ENCODE peak calls at places on chromosomes 11 and 22, in eight cellular contexts. L is uterus, X is breast epithelium, Y is body of pancreas, D is esophagus squamous epithelium, S is HCT116, G is H54, Q is stomach. M is an unnamed sample.

GRCh38 chr11:65112551-65113360 is 1.1 kb downstream of the TM7SF2 start:
- DNase-seq in L (peak), X (no peak), Y (peak), D (no peak), S (no peak), G (no peak), Q (peak), M (peak)

GRCh38 chr22:27192135-27192900 is 534.9 kb downstream of the MIAT start:
- DNase-seq in L (no peak), X (no peak), Y (no peak), D (no peak), S (no peak), G (no peak), Q (no peak), M (no peak)

GRCh38 chr22:41833369-41834004 is 582 bp downstream of the SREBF2 start:
- DNase-seq in L (peak), X (peak), Y (peak), D (no peak), S (no peak), G (no peak), Q (peak), M (peak)

GRCh38 chr11:94895451-94895850 is 77.9 kb downstream of the CWC15 start:
- DNase-seq in L (no peak), X (no peak), Y (no peak), D (no peak), S (no peak), G (no peak), Q (no peak), M (no peak)

GRCh38 chr11:44760917-44761545 is 34.3 kb downstream of the TSPAN18 start:
- DNase-seq in L (peak), X (no peak), Y (no peak), D (no peak), S (peak), G (peak), Q (peak), M (no peak)

GRCh38 chr11:11463397-11463796 is 110.3 kb upstream of the CSNK2A3 start:
- DNase-seq in L (no peak), X (no peak), Y (no peak), D (no peak), S (no peak), G (no peak), Q (no peak), M (no peak)

GRCh38 chr22:47048123-47049077 is 285.9 kb downstream of the TBC1D22A start:
- DNase-seq in L (no peak), X (no peak), Y (no peak), D (no peak), S (no peak), G (no peak), Q (no peak), M (no peak)

GRCh38 chr11:123509737-123510578 is 79.9 kb downstream of the GRAMD1B start:
- DNase-seq in L (no peak), X (no peak), Y (peak), D (no peak), S (no peak), G (peak), Q (no peak), M (no peak)

GRCh38 chr22:27349456-27349855 is 452.1 kb downstream of the MN1 start:
- DNase-seq in L (no peak), X (no peak), Y (no peak), D (no peak), S (no peak), G (no peak), Q (no peak), M (no peak)

GRCh38 chr11:134242376-134242775 is 10.8 kb downstream of the THYN1 start:
- DNase-seq in L (no peak), X (no peak), Y (no peak), D (no peak), S (no peak), G (no peak), Q (no peak), M (no peak)

GRCh38 chr11:128519353-128519752 is 68.0 kb downstream of the ETS1 start:
- DNase-seq in L (no peak), X (no peak), Y (no peak), D (no peak), S (no peak), G (no peak), Q (no peak), M (no peak)

GRCh38 chr22:49827307-49827852 is 293 bp downstream of the BRD1 start:
- DNase-seq in L (no peak), X (no peak), Y (no peak), D (no peak), S (no peak), G (no peak), Q (no peak), M (no peak)

GRCh38 chr11:74371269-74372039 is 26.8 kb downstream of the PGM2L1 start:
- DNase-seq in L (no peak), X (no peak), Y (no peak), D (no peak), S (no peak), G (peak), Q (no peak), M (no peak)

GRCh38 chr11:78313898-78314297 is 103.7 kb downstream of the GAB2 start:
- DNase-seq in L (no peak), X (no peak), Y (no peak), D (no peak), S (no peak), G (no peak), Q (no peak), M (peak)

GRCh38 chr11:33946930-33947329 is 55.1 kb upstream of the LMO2 start:
- DNase-seq in L (no peak), X (no peak), Y (no peak), D (no peak), S (no peak), G (no peak), Q (no peak), M (no peak)

GRCh38 chr11:63614136-63614664 is at the start of gene PLAAT3:
- DNase-seq in L (peak), X (peak), Y (peak), D (no peak), S (peak), G (peak), Q (peak), M (peak)

GRCh38 chr11:77029829-77030228 is 4.4 kb upstream of the B3GNT6 start:
- DNase-seq in L (no peak), X (no peak), Y (no peak), D (no peak), S (no peak), G (no peak), Q (peak), M (peak)

GRCh38 chr11:12042215-12042676 is 33.8 kb upstream of the DKK3 start:
- DNase-seq in L (no peak), X (no peak), Y (no peak), D (no peak), S (peak), G (peak), Q (no peak), M (no peak)

GRCh38 chr22:19396934-19397728 is 34.4 kb downstream of the HIRA start:
- DNase-seq in L (no peak), X (no peak), Y (no peak), D (no peak), S (no peak), G (no peak), Q (no peak), M (no peak)

GRCh38 chr22:19397729-19398094 is 33.8 kb downstream of the HIRA start:
- DNase-seq in L (no peak), X (no peak), Y (no peak), D (no peak), S (no peak), G (no peak), Q (no peak), M (no peak)

GRCh38 chr22:19396561-19396933 is 35.0 kb downstream of the HIRA start:
- DNase-seq in L (no peak), X (no peak), Y (no peak), D (no peak), S (no peak), G (no peak), Q (no peak), M (no peak)

GRCh38 chr22:19398680-19399079 is 32.9 kb downstream of the HIRA start:
- DNase-seq in L (no peak), X (no peak), Y (no peak), D (no peak), S (no peak), G (no peak), Q (no peak), M (no peak)

DNA sequence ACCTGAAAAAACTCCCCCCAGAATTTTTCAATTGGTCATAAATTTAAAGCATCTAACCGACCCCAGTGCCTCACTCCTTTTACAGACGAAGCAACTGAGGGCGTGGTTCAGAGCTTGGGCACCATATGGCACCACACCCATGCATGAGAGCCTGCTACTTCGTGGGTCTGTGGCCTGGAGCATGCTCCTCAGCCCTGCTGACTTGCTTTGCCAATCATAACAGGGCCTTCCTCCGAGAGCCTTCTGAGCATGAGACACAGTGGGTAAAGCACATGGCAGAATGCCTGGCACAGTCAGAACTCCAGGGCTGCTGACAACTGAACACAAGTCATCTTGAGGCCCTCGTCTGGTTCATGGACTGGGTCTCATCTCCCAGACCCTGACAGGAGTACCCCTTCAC is 33.3 kb downstream of the HIRA start:
- DNase-seq in L (no peak), X (no peak), Y (no peak), D (no peak), S (no peak), G (no peak), Q (no peak), M (no peak)
- TF ChIP-seq POLR2A in L (no peak), X (no peak), Y (no peak), D (no peak), S (no peak), G (no peak), Q (no peak), M (no peak)

DNA sequence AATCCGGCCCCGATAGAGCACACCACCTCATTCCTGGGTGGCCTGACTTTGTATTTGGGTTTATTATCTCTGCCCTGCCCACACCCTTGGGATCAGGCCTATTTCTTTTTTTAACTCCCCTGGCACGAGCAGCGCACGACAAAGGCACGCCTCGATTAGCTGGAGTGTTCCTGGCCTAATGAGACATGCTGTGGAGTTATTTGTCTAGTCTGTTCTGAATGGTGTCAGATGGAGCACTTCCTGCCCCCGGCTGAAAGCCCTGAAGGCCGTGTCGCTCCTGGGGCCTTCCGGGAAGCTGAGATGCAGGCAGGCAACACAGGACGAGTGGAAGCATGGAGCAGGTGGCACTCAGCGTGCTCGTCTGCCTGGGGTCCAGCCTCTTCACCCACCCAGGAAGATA is 47.1 kb downstream of the LARGE1 start:
- DNase-seq in L (peak), X (no peak), Y (no peak), D (no peak), S (no peak), G (no peak), Q (peak), M (no peak)
- TF ChIP-seq POLR2A in L (no peak), X (no peak), Y (no peak), D (no peak), S (no peak), G (no peak), Q (no peak), M (no peak)

DNA sequence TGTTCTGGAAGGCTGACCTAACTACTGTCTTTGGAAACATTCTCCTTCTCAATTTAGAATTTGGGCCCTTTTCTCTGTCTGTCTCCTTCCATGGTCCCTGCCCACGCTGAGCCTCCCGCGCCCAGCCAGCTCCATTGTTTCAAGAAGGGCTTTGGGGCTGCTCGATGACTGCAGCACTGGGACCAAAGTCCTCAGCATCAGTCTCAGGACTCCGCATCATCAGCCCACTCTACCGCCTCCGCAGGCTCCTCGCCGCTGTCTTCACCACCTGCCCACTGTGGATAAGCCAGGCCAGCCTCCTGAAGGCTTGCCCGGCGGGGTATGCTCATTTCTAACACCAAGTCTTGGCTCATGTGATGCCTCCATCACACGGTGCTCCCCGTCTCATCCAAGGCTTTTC is 81.3 kb downstream of the ZBTB16 start:
- DNase-seq in L (no peak), X (no peak), Y (no peak), D (no peak), S (no peak), G (no peak), Q (no peak), M (no peak)
- TF ChIP-seq POLR2A in L (no peak), X (no peak), Y (no peak), D (no peak), S (no peak), G (no peak), Q (no peak), M (no peak)

GRCh38 chr11:72824811-72825505 is 10.7 kb downstream of the ATG16L2 start:
- DNase-seq in L (no peak), X (no peak), Y (no peak), D (no peak), S (no peak), G (no peak), Q (no peak), M (no peak)

GRCh38 chr11:72826191-72826941 is 12.2 kb downstream of the ATG16L2 start:
- DNase-seq in L (no peak), X (no peak), Y (no peak), D (no peak), S (no peak), G (no peak), Q (no peak), M (no peak)

GRCh38 chr11:72824020-72824419 is 9.8 kb downstream of the ATG16L2 start:
- DNase-seq in L (no peak), X (no peak), Y (no peak), D (no peak), S (no peak), G (no peak), Q (no peak), M (no peak)

GRCh38 chr11:72826942-72827480 is 12.8 kb downstream of the ATG16L2 start:
- DNase-seq in L (no peak), X (no peak), Y (no peak), D (no peak), S (no peak), G (no peak), Q (no peak), M (no peak)

DNA sequence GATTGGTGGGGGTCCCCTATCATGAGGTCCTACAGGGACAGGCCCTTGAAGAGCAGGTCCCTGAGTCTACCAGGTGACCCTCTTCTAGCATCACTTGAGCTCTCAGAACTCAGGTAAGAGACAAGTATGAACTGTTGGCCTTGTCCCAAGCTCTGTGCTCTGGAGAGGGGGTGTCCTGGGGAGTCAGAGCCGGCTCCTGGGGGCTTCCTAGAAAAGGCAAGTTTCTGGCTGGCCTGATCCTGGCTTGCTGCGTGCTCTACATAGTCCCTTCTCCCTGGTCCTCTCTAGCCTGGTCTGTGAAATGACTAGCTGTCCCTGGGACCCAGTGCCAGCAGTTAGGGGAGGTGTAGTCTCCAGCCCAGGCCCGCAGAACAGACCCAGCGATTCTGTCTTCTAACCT is 11.4 kb downstream of the ATG16L2 start:
- DNase-seq in L (no peak), X (no peak), Y (no peak), D (no peak), S (no peak), G (no peak), Q (no peak), M (no peak)
- TF ChIP-seq POLR2A in L (no peak), X (no peak), Y (no peak), D (no peak), S (no peak), G (no peak), Q (no peak), M (no peak)

GRCh38 chr11:84963240-84963639 is 663.9 kb downstream of the DLG2 start:
- DNase-seq in L (no peak), X (no peak), Y (no peak), D (no peak), S (no peak), G (no peak), Q (no peak), M (no peak)

GRCh38 chr11:84965484-84965883 is 661.7 kb downstream of the DLG2 start:
- DNase-seq in L (no peak), X (no peak), Y (no peak), D (no peak), S (no peak), G (no peak), Q (no peak), M (no peak)

GRCh38 chr11:84969103-84969502 is 658.0 kb downstream of the DLG2 start:
- DNase-seq in L (no peak), X (no peak), Y (no peak), D (no peak), S (no peak), G (no peak), Q (no peak), M (no peak)
- TF ChIP-seq POLR2A in L (no peak), X (no peak), Y (no peak), D (no peak), S (no peak), G (no peak), Q (no peak), M (no peak)

GRCh38 chr22:45291931-45292290 is 7.2 kb downstream of the UPK3A start:
- DNase-seq in L (no peak), X (no peak), Y (no peak), D (no peak), S (no peak), G (no peak), Q (no peak), M (no peak)

GRCh38 chr22:45292675-45293402 is 8.1 kb downstream of the UPK3A start:
- DNase-seq in L (no peak), X (no peak), Y (no peak), D (no peak), S (no peak), G (no peak), Q (no peak), M (no peak)

GRCh38 chr22:45286854-45287551 is 2.3 kb downstream of the UPK3A start:
- DNase-seq in L (no peak), X (no peak), Y (no peak), D (no peak), S (no peak), G (no peak), Q (no peak), M (no peak)

GRCh38 chr22:45291061-45291930 is 6.5 kb downstream of the UPK3A start:
- DNase-seq in L (no peak), X (no peak), Y (no peak), D (no peak), S (no peak), G (no peak), Q (no peak), M (no peak)

GRCh38 chr22:45290410-45290936 is 5.7 kb downstream of the UPK3A start:
- DNase-seq in L (no peak), X (no peak), Y (peak), D (no peak), S (peak), G (no peak), Q (peak), M (peak)
- TF ChIP-seq POLR2A in L (no peak), X (no peak), Y (no peak), D (no peak), S (no peak), G (no peak), Q (no peak), M (no peak)

DNA sequence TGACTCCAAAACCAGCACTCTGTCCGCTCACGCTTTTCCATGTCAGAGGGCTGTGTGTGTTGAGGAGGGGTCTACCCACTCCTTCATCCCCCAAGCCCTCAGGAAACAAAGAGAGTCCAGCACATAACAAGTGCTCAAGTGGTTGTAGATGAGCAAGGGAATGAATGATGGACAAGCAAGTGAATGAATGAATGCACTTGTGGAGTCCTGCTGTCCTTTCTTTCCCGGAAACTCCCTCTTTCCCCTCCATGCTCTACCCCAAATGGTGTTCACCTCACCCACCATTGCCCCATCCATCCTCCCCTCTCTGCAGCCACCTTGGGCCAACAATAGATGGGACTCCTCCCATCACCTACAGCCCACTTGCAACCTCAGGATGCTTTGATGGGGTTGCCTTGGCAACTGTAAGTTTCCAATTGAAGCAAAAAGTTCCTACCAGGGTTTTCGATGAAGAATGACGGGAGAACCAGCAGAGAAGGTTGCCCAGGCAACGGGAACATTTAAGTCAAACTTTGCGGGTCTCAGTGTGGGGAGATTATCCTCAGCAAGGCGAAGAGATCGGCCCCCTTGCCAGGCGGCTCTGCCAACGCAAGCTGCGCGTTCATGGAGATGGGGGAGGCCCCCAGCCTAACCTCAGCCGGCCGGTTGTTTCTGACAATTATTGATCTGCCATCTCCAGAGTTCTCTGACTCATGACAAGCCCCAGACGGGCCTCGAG is 51.0 kb downstream of the MCM5 start:
- DNase-seq in L (no peak), X (no peak), Y (no peak), D (no peak), S (no peak), G (no peak), Q (no peak), M (no peak)
- TF ChIP-seq POLR2A in L (no peak), X (no peak), Y (no peak), D (no peak), S (no peak), G (no peak), Q (no peak), M (no peak)

M was measured in transverse colon.